ENCODE peak calls at places on chromosomes 5 and 9, in six cellular contexts. C, P, E, R, Q and V are unnamed samples.

GRCh38 chr9:72586388-72587160 is 65.2 kb downstream of the TMC1 start:
- DNase-seq in R (no peak), E (peak; percentile 16), Q (peak; percentile 82), C (peak; percentile 92), P (no peak), V (peak; percentile 75)

GRCh38 chr9:134413890-134414731 is 87.9 kb downstream of the RXRA start:
- DNase-seq in R (no peak), P (peak; percentile 11), C (peak; percentile 90), E (peak; percentile 50), Q (no peak), V (peak; percentile 87)

GRCh38 chr9:107733530-107733907 is 243.9 kb upstream of the KLF4 start:
- DNase-seq in E (peak; percentile 44), C (no peak), R (no peak), P (no peak), Q (no peak), V (no peak)

GRCh38 chr9:92975452-92975770 is 28.1 kb downstream of the FGD3 start:
- DNase-seq in C (no peak), E (no peak), P (no peak), Q (no peak), R (no peak), V (no peak)

GRCh38 chr5:10607023-10607665 is 43.3 kb downstream of the ANKRD33B start:
- DNase-seq in Q (no peak), R (no peak), E (no peak), P (no peak), C (peak; percentile 57), V (peak; percentile 84)

GRCh38 chr9:89711866-89712265 is 107.1 kb downstream of the GADD45G start:
- DNase-seq in C (no peak), Q (no peak), R (no peak), E (no peak), P (no peak), V (no peak)

GRCh38 chr5:140244525-140245025 is 58.3 kb downstream of the PFDN1 start:
- DNase-seq in R (peak; percentile 54), E (peak; percentile 93), Q (peak; percentile 92), P (peak; percentile 79), C (peak; percentile 92), V (peak; percentile 87)

GRCh38 chr5:151784141-151784540 is 12.4 kb downstream of the G3BP1 start:
- DNase-seq in P (no peak), Q (no peak), C (no peak), E (no peak), R (no peak), V (no peak)

GRCh38 chr5:173324115-173325001 is 3.9 kb downstream of the STC2 start:
- DNase-seq in R (no peak), C (no peak), P (no peak), Q (peak; percentile 92), E (peak; percentile 97), V (no peak)

GRCh38 chr5:164332349-164333196 is 827.2 kb downstream of the MAT2B start:
- DNase-seq in C (no peak), Q (no peak), E (no peak), R (no peak), P (no peak), V (no peak)

GRCh38 chr9:94913550-94913949 is 187.1 kb downstream of the AOPEP start:
- DNase-seq in R (no peak), P (peak; percentile 91), Q (no peak), C (no peak), E (no peak), V (no peak)

GRCh38 chr5:74017112-74017511 is 391.1 kb downstream of the ARHGEF28 start:
- DNase-seq in Q (no peak), P (no peak), C (peak; percentile 15), R (no peak), E (no peak), V (peak; percentile 20)

GRCh38 chr9:129584136-129584535 is 36.8 kb downstream of the C9orf50 start:
- DNase-seq in Q (peak; percentile 89), C (peak; percentile 84), P (peak; percentile 9), E (peak; percentile 70), R (no peak), V (peak; percentile 86)

GRCh38 chr9:121596515-121596914 is 54.9 kb upstream of the DAB2IP start:
- DNase-seq in R (no peak), P (no peak), C (peak; percentile 48), Q (no peak), E (no peak), V (no peak)

GRCh38 chr5:90909091-90909503 is 350.5 kb downstream of the ADGRV1 start:
- DNase-seq in R (no peak), C (peak; percentile 81), Q (no peak), E (no peak), P (no peak), V (peak; percentile 16)